ENCODE peak calls at places on chromosomes 13 and 19, in four cellular contexts. K is NCI-H1092 treated with DMSO at 0.1 percent for 48 hours, M is Caco-2, I is substantia nigra. X is an unnamed sample.

GRCh38 chr19:41219924-41220567 is 1.0 kb downstream of the AXL start:
- DNase-seq in K (no peak), M (no peak), I (no peak), X (peak; percentile 79)

GRCh38 chr19:17243854-17244617 is 1.7 kb downstream of the NR2F6 start:
- DNase-seq in K (no peak), M (no peak), I (no peak), X (peak; percentile 69)

GRCh38 chr19:55958356-55958755 is 10.7 kb downstream of the NLRP8 start:
- DNase-seq in K (no peak), M (no peak), I (no peak), X (no peak)

GRCh38 chr19:17304386-17305047 is 1.2 kb upstream of the MRPL34 start:
- DNase-seq in K (no peak), M (no peak), I (no peak), X (no peak)

GRCh38 chr13:46479286-46479685 is 73.7 kb upstream of the LRCH1 start:
- DNase-seq in K (no peak), M (no peak), I (no peak), X (no peak)

GRCh38 chr19:40599331-40600085 is 1.7 kb upstream of the LTBP4 start:
- DNase-seq in K (no peak), M (no peak), I (no peak), X (peak; percentile 60)

GRCh38 chr13:39369161-39369890 is 233.7 kb downstream of the LHFPL6 start:
- DNase-seq in K (no peak), M (no peak), I (no peak), X (no peak)

GRCh38 chr13:36910545-36910944 is 9.5 kb downstream of the SMAD9 start:
- DNase-seq in K (no peak), M (no peak), I (no peak), X (no peak)

GRCh38 chr13:110885516-110885915 is 29.4 kb downstream of the ANKRD10 start:
- DNase-seq in K (no peak), M (no peak), I (no peak), X (no peak)

GRCh38 chr13:76754414-76754813 is 131.8 kb downstream of the KCTD12 start:
- DNase-seq in K (no peak), M (no peak), I (no peak), X (no peak)

GRCh38 chr13:59755647-59756290 is 408.0 kb downstream of the DIAPH3 start:
- DNase-seq in K (no peak), M (no peak), I (no peak), X (no peak)

GRCh38 chr13:45615501-45616101 is at the start of gene ERICH6B:
- DNase-seq in K (peak; percentile 69), M (peak; percentile 46), I (no peak), X (no peak)

GRCh38 chr13:45368571-45368970 is 27.6 kb upstream of the TPT1 start:
- DNase-seq in K (no peak), M (no peak), I (no peak), X (no peak)

GRCh38 chr19:33446918-33447293 is 73.4 kb downstream of the CEBPG start:
- DNase-seq in K (no peak), M (no peak), I (no peak), X (no peak)